ENCODE peak calls at places on chromosomes 11 and 22, in nine cellular contexts. I is upper lobe of right lung, W is A549, N is AG04449, Q is foreskin fibroblast, F is cardiac fibroblast, X is breast epithelium, E is IMR-90, A is heart left ventricle. R is an unnamed sample.

GRCh38 chr11:59273008-59273841 is 60.5 kb upstream of the MPEG1 start:
- DNase-seq in A (no peak), N (no peak), W (no peak), Q (no peak), I (no peak), E (no peak), F (no peak), X (no peak), R (no peak)

GRCh38 chr11:31254411-31254810 is 115.1 kb downstream of the DCDC1 start:
- DNase-seq in X (peak), F (peak), W (no peak), E (no peak), A (no peak), Q (no peak), I (no peak), N (no peak), R (no peak)

GRCh38 chr22:35538801-35539321 is 1.8 kb upstream of the RASD2 start:
- DNase-seq in I (no peak), A (no peak), F (no peak), Q (peak), W (peak), N (no peak), X (no peak), E (no peak), R (no peak)

GRCh38 chr11:95419915-95420314 is 188.9 kb upstream of the SESN3 start:
- DNase-seq in W (no peak), A (no peak), N (peak), E (peak), X (no peak), Q (peak), I (no peak), F (peak), R (peak)

GRCh38 chr11:34669458-34669857 is 48.6 kb downstream of the EHF start:
- DNase-seq in A (no peak), W (no peak), X (no peak), Q (no peak), I (no peak), N (no peak), F (no peak), E (peak), R (no peak)

GRCh38 chr11:35115688-35116030 is 23.3 kb upstream of the CD44 start:
- DNase-seq in E (no peak), N (no peak), Q (no peak), I (no peak), X (no peak), F (no peak), W (no peak), A (no peak), R (no peak)

GRCh38 chr11:37394236-37394870 is 796.3 kb upstream of the RAG2 start:
- DNase-seq in E (no peak), I (no peak), X (no peak), N (no peak), F (peak), Q (peak), W (peak), A (no peak), R (no peak)

GRCh38 chr22:39681038-39681861 is 110.7 kb downstream of the CACNA1I start:
- DNase-seq in W (no peak), Q (no peak), F (no peak), X (no peak), I (no peak), A (no peak), N (no peak), E (no peak), R (no peak)

GRCh38 chr11:81869337-81870065 is 864.2 kb downstream of the FAM181B start:
- DNase-seq in W (no peak), Q (no peak), I (no peak), N (no peak), X (no peak), A (no peak), E (no peak), F (no peak), R (no peak)

GRCh38 chr11:83641511-83641910 is 355.3 kb upstream of the CCDC90B start:
- DNase-seq in X (no peak), W (peak), Q (peak), A (peak), F (peak), I (no peak), N (no peak), E (peak), R (peak)

GRCh38 chr22:36211237-36211881 is 9.8 kb upstream of the APOL4 start:
- DNase-seq in N (no peak), E (peak), X (no peak), F (peak), A (peak), I (no peak), W (no peak), Q (no peak), R (no peak)

GRCh38 chr22:19874307-19875060 is 19.8 kb upstream of the GNB1L start:
- DNase-seq in Q (no peak), A (peak), W (no peak), I (peak), E (no peak), X (no peak), F (no peak), N (no peak), R (no peak)

GRCh38 chr11:133732109-133732508 is 113.2 kb downstream of the SPATA19 start:
- DNase-seq in F (no peak), X (no peak), A (no peak), I (no peak), E (no peak), W (no peak), Q (no peak), N (no peak), R (no peak)

GRCh38 chr11:16739326-16739875 is 954 bp downstream of the C11orf58 start:
- DNase-seq in Q (peak), N (no peak), E (peak), W (peak), F (peak), X (no peak), A (no peak), I (no peak), R (no peak)

GRCh38 chr11:108592591-108593213 is 866 bp downstream of the EXPH5 start:
- DNase-seq in N (no peak), F (no peak), Q (peak), A (no peak), X (no peak), W (no peak), E (no peak), I (peak), R (no peak)

GRCh38 chr22:41919357-41920224 is 4.7 kb upstream of the SHISA8 start:
- DNase-seq in I (peak), Q (peak), W (no peak), X (peak), A (peak), N (no peak), E (peak), F (peak), R (no peak)

GRCh38 chr22:49079027-49079725 is 748.5 kb downstream of the BRD1 start:
- DNase-seq in E (no peak), F (no peak), A (no peak), N (no peak), X (no peak), W (no peak), Q (no peak), I (peak), R (no peak)

GRCh38 chr22:43812890-43813289 is 785 bp upstream of the EFCAB6 start:
- DNase-seq in Q (no peak), A (no peak), I (no peak), N (no peak), E (no peak), F (no peak), W (no peak), X (no peak), R (no peak)

GRCh38 chr11:1195690-1196515 is 27.0 kb upstream of the MUC5B start:
- DNase-seq in E (no peak), N (no peak), A (no peak), X (no peak), W (no peak), F (no peak), I (peak), Q (no peak), R (no peak)

GRCh38 chr11:59283825-59284772 is 71.4 kb upstream of the MPEG1 start:
- DNase-seq in A (peak), I (no peak), X (peak), E (peak), N (no peak), Q (peak), F (peak), W (peak), R (peak)

GRCh38 chr11:10641314-10642206 is 52.0 kb downstream of the IRAG1 start:
- DNase-seq in W (no peak), Q (no peak), F (no peak), N (no peak), X (no peak), I (peak), A (no peak), E (no peak), R (no peak)

GRCh38 chr22:29799217-29799680 is 32.1 kb downstream of the UQCR10 start:
- DNase-seq in E (peak), N (peak), Q (peak), A (peak), I (peak), X (peak), W (peak), F (peak), R (peak)

GRCh38 chr11:133041928-133042890 is 490.1 kb downstream of the OPCML start:
- DNase-seq in Q (no peak), X (no peak), F (no peak), A (no peak), W (no peak), E (no peak), N (no peak), I (no peak), R (no peak)

GRCh38 chr22:22185217-22185616 is 59.4 kb upstream of the VPREB1 start:
- DNase-seq in I (no peak), Q (no peak), X (no peak), N (no peak), W (no peak), E (no peak), A (no peak), F (no peak), R (no peak)

GRCh38 chr11:59545179-59546020 is 34.1 kb downstream of the OR4D9 start:
- DNase-seq in N (no peak), A (no peak), W (peak), Q (peak), E (peak), X (no peak), F (peak), I (no peak), R (no peak)

GRCh38 chr22:43923631-43924548 is at the start of gene PNPLA3:
- DNase-seq in I (peak), Q (peak), N (peak), F (peak), E (peak), W (peak), X (peak), A (peak), R (no peak)

GRCh38 chr11:13143486-13144297 is 133.9 kb upstream of the BMAL1 start:
- DNase-seq in X (no peak), I (no peak), E (no peak), A (no peak), F (no peak), N (no peak), Q (peak), W (no peak), R (no peak)

GRCh38 chr11:116162541-116163230 is 610.1 kb downstream of the BUD13 start:
- DNase-seq in A (no peak), I (no peak), F (no peak), E (no peak), X (no peak), W (no peak), N (no peak), Q (no peak), R (no peak)

GRCh38 chr22:25076281-25076680 is 123.4 kb upstream of the CRYBB3 start:
- DNase-seq in Q (no peak), N (no peak), E (no peak), I (no peak), W (no peak), F (no peak), A (no peak), X (no peak), R (no peak)

DNA sequence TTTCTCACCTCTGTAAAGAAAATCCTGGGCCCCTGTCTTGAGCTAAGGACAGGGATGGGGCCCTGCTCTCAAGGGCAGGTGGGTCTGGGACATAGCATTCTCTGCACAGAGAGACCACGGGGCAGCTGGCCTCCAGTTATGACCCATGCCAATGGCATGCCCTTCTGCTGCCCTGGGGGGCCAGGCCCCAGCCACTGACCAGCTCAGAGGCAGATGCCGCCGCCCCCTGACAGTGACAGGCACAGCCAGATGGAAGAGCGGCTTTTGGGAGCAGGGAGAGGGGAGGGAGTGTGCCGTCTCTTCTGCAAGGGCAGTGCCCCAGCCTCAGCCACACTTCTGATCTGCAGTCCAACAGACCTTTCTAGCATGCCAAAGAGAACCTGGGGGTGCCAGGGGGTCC is 114.8 kb upstream of the NAV2 start:
- DNase-seq in N (no peak), W (no peak), X (no peak), E (no peak), I (no peak), A (no peak), F (no peak), Q (peak), R (no peak)
- H3K4me3 ChIP-seq in N (no peak), W (no peak), X (no peak), E (no peak), I (no peak), A (no peak), F (no peak), Q (no peak), R (no peak)

DNA sequence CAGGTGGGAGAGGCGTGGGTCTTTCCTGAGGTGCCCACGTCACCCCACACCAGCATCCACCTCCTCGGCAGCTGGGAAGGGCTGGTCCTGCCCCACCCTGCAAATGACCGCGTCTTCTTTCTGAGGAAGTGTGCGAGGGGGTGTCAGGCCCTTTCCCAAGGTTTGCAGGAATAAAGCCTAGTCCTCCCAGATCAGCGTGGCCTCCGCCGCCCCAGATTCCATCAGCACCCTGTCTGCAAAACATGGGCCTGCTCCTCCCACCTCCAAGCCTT is 14.4 kb upstream of the SLC39A13 start:
- DNase-seq in Q (no peak), I (peak), X (no peak), A (peak), F (no peak), N (no peak), E (no peak), W (no peak), R (no peak)
- H3K4me3 ChIP-seq in Q (no peak), I (peak), X (no peak), A (no peak), F (no peak), N (no peak), E (no peak), W (no peak), R (no peak)

DNA sequence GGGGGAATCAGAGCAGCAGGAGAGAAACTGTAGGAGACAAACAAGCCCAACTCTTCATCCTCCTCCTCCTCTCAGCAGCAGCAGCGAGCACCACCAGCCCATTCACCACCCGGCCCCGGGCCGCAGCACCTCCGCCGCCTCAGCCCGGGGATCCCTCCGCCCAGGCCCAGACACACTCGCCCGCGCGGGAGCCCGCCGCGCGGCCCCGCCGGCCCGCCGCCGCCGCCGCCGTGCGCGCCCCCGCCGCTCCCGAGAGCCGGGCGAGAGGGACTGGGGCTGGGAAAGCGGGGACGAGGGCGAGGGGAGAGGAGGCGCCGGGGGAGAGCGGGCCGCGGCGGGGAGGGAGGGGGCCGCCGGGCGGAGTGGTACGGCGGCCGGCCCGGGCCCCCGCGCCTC is at the start of gene PHF21A:
- DNase-seq in I (peak), F (peak), A (peak), Q (peak), N (peak), W (peak), X (peak), E (peak), R (peak)
- H3K4me3 ChIP-seq in I (peak), F (peak), A (peak), Q (peak), N (peak), W (peak), X (peak), E (peak), R (peak)

GRCh38 chr11:67270256-67271211 is 4.3 kb downstream of the GRK2 start:
- DNase-seq in X (no peak), F (peak), I (peak), Q (peak), W (no peak), N (no peak), E (no peak), A (peak), R (no peak)
- H3K4me3 ChIP-seq in X (peak), F (peak), I (peak), Q (peak), W (no peak), N (peak), E (no peak), A (peak), R (no peak)

DNA sequence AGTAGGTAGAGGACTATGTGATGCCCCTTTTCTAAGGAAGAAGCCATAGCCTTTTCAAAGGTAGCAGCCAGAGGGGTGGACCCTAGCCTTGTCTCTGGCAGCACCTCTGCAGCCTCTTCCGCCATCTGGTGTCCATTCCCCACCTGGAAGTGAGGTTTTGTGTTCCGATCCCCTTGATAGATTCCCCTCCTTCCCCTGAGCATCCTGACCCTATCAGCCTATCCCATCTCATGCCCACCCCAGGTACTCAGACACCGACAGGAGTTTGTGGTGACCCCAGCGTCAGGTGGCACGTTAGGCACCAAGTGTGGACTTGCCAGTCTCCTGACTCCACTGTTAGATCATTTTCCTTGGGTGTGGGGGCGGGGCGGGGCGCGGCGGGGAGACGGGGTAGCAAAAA is 398 bp upstream of the FAM89B start:
- DNase-seq in W (peak), F (peak), I (no peak), Q (peak), E (peak), X (no peak), A (no peak), N (no peak), R (no peak)
- H3K4me3 ChIP-seq in W (peak), F (peak), I (peak), Q (peak), E (peak), X (peak), A (peak), N (peak), R (peak)

GRCh38 chr11:70505761-70506657 is 107.7 kb downstream of the CTTN start:
- DNase-seq in A (no peak), X (no peak), F (no peak), I (peak), Q (no peak), E (no peak), W (no peak), N (no peak), R (no peak)
- H3K4me3 ChIP-seq in A (no peak), X (no peak), F (no peak), I (no peak), Q (no peak), E (no peak), W (no peak), N (no peak), R (no peak)

GRCh38 chr11:105432241-105432995 is 177.5 kb upstream of the GRIA4 start:
- DNase-seq in A (no peak), W (no peak), Q (no peak), X (no peak), F (no peak), N (no peak), I (no peak), E (no peak), R (no peak)
- H3K4me3 ChIP-seq in A (no peak), W (no peak), Q (no peak), X (no peak), F (no peak), N (no peak), I (no peak), E (no peak), R (no peak)

R was measured in AG09309.